ENCODE peak calls at places on chromosomes 3 and 15, in eight cellular contexts. C is posterior vena cava, X is NCI-H460, K is astrocyte of the spinal cord, P is NCI-H1092, L is uterus, Q is cortex of kidney, M is activated T-helper 1 cell treated with Interleukin-2 at 50 U/mL for 16 hours. J is an unnamed sample.

GRCh38 chr15:56602253-56602652 is 131.1 kb downstream of the ZNF280D start:
- DNase-seq in X (no peak), P (no peak), K (no peak), L (no peak), C (no peak), M (no peak), Q (no peak), J (no peak)

GRCh38 chr3:187738400-187739124 is 6.7 kb downstream of the BCL6 start:
- DNase-seq in M (no peak), X (peak; percentile 86), C (peak; percentile 94), Q (no peak), L (peak; percentile 96), K (peak; percentile 92), P (peak; percentile 86), J (peak; percentile 88)

GRCh38 chr3:156676467-156677119 is 2.2 kb downstream of the TIPARP start:
- DNase-seq in X (no peak), K (peak; percentile 54), L (no peak), M (no peak), P (no peak), C (no peak), Q (no peak), J (no peak)

GRCh38 chr3:78519281-78519680 is 1248.5 kb downstream of the ROBO1 start:
- DNase-seq in C (no peak), M (no peak), P (no peak), Q (no peak), K (peak; percentile 19), L (no peak), X (no peak), J (no peak)

GRCh38 chr15:41981373-41982132 is 9.2 kb upstream of the EHD4 start:
- DNase-seq in K (no peak), P (no peak), Q (no peak), X (no peak), L (no peak), M (no peak), C (peak; percentile 49), J (no peak)

GRCh38 chr15:74785716-74786032 is 3.8 kb downstream of the CSK start:
- DNase-seq in K (no peak), C (no peak), Q (no peak), P (no peak), X (no peak), M (no peak), L (no peak), J (no peak)

GRCh38 chr15:75989045-75989444 is 23.2 kb downstream of the NRG4 start:
- DNase-seq in Q (no peak), X (no peak), K (no peak), M (no peak), C (no peak), P (no peak), L (no peak), J (no peak)

GRCh38 chr15:76310470-76311070 is 699 bp downstream of the ETFA start:
- DNase-seq in C (no peak), M (no peak), L (peak; percentile 25), K (peak; percentile 25), X (no peak), Q (no peak), P (no peak), J (no peak)

GRCh38 chr3:132641837-132642538 is 17.6 kb downstream of the ACAD11 start:
- DNase-seq in M (no peak), L (no peak), P (no peak), X (no peak), C (no peak), K (peak; percentile 71), Q (no peak), J (peak; percentile 27)

GRCh38 chr3:98991393-98991792 is 89.9 kb upstream of the DCBLD2 start:
- DNase-seq in L (no peak), K (no peak), M (no peak), C (no peak), Q (no peak), P (no peak), X (no peak), J (no peak)